ENCODE peak calls at places on chromosomes 11 and 22, in six cellular contexts. U, D, H, Q, T and O are unnamed samples.

GRCh38 chr11:35112056-35112845 is 26.7 kb upstream of the CD44 start:
- DNase-seq in T (no peak), D (no peak), H (no peak), Q (no peak), U (no peak), O (no peak)

GRCh38 chr22:50419116-50419515 is 55.7 kb downstream of the SBF1 start:
- DNase-seq in Q (no peak), T (no peak), U (no peak), D (no peak), H (no peak), O (no peak)

GRCh38 chr11:30665067-30665466 is 78.9 kb upstream of the MPPED2 start:
- DNase-seq in D (no peak), T (no peak), Q (no peak), U (no peak), H (no peak), O (no peak)

GRCh38 chr22:28148816-28149465 is 229.9 kb upstream of the PITPNB start:
- DNase-seq in T (no peak), Q (no peak), D (no peak), U (no peak), H (no peak), O (no peak)

GRCh38 chr22:20427945-20428417 is 9.6 kb downstream of the SCARF2 start:
- DNase-seq in Q (no peak), D (no peak), T (no peak), U (no peak), H (no peak), O (no peak)

GRCh38 chr11:72781313-72782080 is 12.3 kb downstream of the STARD10 start:
- DNase-seq in H (no peak), Q (no peak), D (no peak), T (no peak), U (peak; percentile 51), O (no peak)

GRCh38 chr11:56314844-56315243 is at the start of gene OR8K3:
- DNase-seq in H (no peak), Q (no peak), T (no peak), U (no peak), D (no peak), O (no peak)

GRCh38 chr22:38270091-38270972 is 2.5 kb downstream of the TMEM184B start:
- DNase-seq in H (peak; percentile 25), D (no peak), Q (no peak), T (no peak), U (no peak), O (no peak)

GRCh38 chr11:55607545-55607944 is at the start of gene OR4C11:
- DNase-seq in U (no peak), D (no peak), Q (no peak), H (no peak), T (no peak), O (no peak)

GRCh38 chr11:20207781-20208621 is 47.7 kb upstream of the DBX1 start:
- DNase-seq in U (no peak), Q (no peak), T (no peak), H (no peak), D (no peak), O (no peak)

GRCh38 chr22:39932918-39933649 is 27.1 kb upstream of the TMA7B start:
- DNase-seq in T (no peak), U (no peak), D (no peak), Q (no peak), H (peak; percentile 7), O (peak; percentile 5)

GRCh38 chr11:12001152-12001551 is 7.3 kb downstream of the DKK3 start:
- DNase-seq in U (no peak), H (no peak), T (no peak), Q (no peak), D (no peak), O (no peak)
- H3K4me3 ChIP-seq in U (no peak overlapping the region), H (no peak overlapping the region), T (no peak overlapping the region), Q (no peak overlapping the region), D (no peak overlapping the region), O (no peak overlapping the region)

GRCh38 chr11:128519353-128519752 is 68.0 kb downstream of the ETS1 start:
- DNase-seq in U (no peak), Q (no peak), D (no peak), H (no peak), T (no peak), O (no peak)

GRCh38 chr11:128516467-128516778 is 70.9 kb downstream of the ETS1 start:
- DNase-seq in Q (no peak), D (no peak), T (no peak), H (no peak), U (no peak), O (no peak)

GRCh38 chr11:128516886-128517285 is 70.5 kb downstream of the ETS1 start:
- DNase-seq in Q (no peak), T (no peak), D (no peak), U (no peak), H (no peak), O (no peak)

GRCh38 chr11:128518493-128519207 is 68.7 kb downstream of the ETS1 start:
- DNase-seq in U (no peak), Q (no peak), T (no peak), D (no peak), H (no peak), O (no peak)

DNA sequence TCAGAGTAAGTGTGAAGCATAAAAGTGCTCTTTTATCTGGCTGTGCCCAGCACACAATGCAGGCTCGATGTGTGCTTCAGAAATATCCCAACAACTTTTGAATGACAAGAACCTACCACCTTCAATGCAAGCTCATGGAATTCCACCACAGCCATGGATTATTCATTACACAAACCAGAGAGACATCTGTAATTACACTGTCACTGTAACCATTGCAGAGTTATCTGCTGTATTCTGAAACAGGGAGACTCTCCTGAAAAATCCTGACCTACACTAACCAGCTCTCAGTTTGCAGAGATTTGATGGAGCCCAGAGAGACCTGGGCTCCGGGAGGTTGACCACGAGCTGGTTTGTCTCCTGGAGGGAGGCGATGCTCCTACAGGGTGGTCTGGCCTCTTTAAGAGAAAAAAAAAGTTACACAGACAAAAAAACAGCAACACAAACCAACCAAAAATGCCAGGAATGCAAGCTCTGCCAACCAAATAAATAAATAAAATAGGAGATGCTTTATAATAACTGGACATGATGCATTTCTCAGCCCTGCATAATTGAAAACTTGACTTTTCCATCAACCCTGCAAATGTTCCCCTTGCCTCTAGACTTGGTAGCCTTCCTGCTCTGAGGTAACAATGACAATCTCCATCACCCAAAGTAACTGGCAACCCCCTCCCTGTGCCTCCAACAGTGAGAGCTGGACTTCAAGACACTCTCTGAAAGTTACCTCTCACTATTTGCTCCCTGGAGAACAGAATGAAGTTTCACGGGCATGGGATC is 69.7 kb downstream of the ETS1 start:
- DNase-seq in H (peak; percentile 57), D (peak; percentile 46), Q (no peak), T (no peak), U (no peak), O (peak; percentile 81)
- H3K4me3 ChIP-seq in H (peak overlapping the region; percentile 52), D (peak overlapping the region; percentile 21), Q (peak overlapping the region; percentile 82), T (peak overlapping the region; percentile 86), U (peak overlapping the region; percentile 67), O (peak overlapping the region; percentile 91)

GRCh38 chr11:123065634-123066033 is 3.7 kb upstream of the HSPA8 start:
- DNase-seq in D (peak; percentile 17), T (peak; percentile 13), Q (no peak), H (peak; percentile 76), U (no peak), O (peak; percentile 58)

GRCh38 chr11:123063396-123064267 is 1.7 kb upstream of the HSPA8 start:
- DNase-seq in H (peak; percentile 76), U (no peak), Q (peak; percentile 80), D (peak; percentile 28), T (no peak), O (peak; percentile 68)

GRCh38 chr11:123062892-123063395 is 1.0 kb upstream of the HSPA8 start:
- DNase-seq in Q (no peak), U (no peak), H (peak; percentile 62), T (peak; percentile 11), D (peak; percentile 4), O (peak; percentile 56)

GRCh38 chr11:123062158-123062891 is 389 bp upstream of the HSPA8 start:
- DNase-seq in H (peak; percentile 100), D (peak; percentile 99), U (peak; percentile 98), T (peak; percentile 100), Q (peak; percentile 100), O (peak; percentile 100)

GRCh38 chr11:123064268-123064657 is 2.3 kb upstream of the HSPA8 start:
- DNase-seq in T (no peak), U (no peak), H (no peak), D (no peak), Q (no peak), O (no peak)
- H3K4me3 ChIP-seq in T (no peak overlapping the region), U (peak overlapping the region; percentile 89), H (no peak overlapping the region), D (no peak overlapping the region), Q (peak overlapping the region; percentile 94), O (no peak overlapping the region)

DNA sequence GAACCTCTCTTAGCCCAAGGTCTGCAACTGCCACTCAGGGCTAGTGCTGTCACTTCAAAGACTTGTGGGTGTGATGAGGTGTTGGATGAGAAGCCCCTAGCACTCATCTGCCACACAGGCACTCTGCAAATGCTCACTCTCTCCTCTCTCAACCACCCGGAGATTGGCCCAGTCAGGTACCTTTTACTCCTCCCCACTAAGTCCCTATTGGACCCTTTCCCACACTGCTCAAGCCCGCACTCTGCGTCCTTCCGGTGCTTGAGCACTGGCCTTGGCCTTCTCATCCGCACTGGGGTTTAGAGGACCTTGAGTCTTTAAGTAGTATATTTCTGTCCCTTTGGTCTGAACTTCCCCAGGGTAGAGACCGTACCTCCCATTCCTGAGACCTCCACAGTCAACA is 308.0 kb downstream of the NXPE2 start:
- DNase-seq in T (no peak), H (no peak), U (no peak), Q (no peak), D (no peak), O (no peak)
- H3K4me3 ChIP-seq in T (no peak overlapping the region), H (no peak overlapping the region), U (no peak overlapping the region), Q (no peak overlapping the region), D (no peak overlapping the region), O (no peak overlapping the region)